ENCODE peak calls at places on chromosomes 11 and 22, in five cellular contexts. Q, I, T, D and P are unnamed samples.
A peak's percentile ranks its signal among the peaks of the same experiment; 100 is the strongest.

GRCh38 chr11:77879218-77879617 is 58.3 kb downstream of the AAMDC start:
- DNase-seq in Q (no peak), I (no peak), T (no peak), D (peak; percentile 32), P (peak; percentile 25)

GRCh38 chr11:133065847-133066485 is 466.3 kb downstream of the OPCML start:
- DNase-seq in Q (no peak), I (no peak), T (no peak), D (peak; percentile 52), P (no peak)

GRCh38 chr11:72413914-72414628 is 20.3 kb downstream of the CLPB start:
- DNase-seq in Q (peak; percentile 71), I (peak; percentile 54), T (peak; percentile 70), D (peak; percentile 76), P (peak; percentile 86)

GRCh38 chr22:49300951-49301397 is 526.7 kb downstream of the BRD1 start:
- DNase-seq in Q (no peak), I (no peak), T (no peak), D (no peak), P (no peak)

GRCh38 chr11:130181295-130182272 is 22.0 kb downstream of the ST14 start:
- DNase-seq in Q (peak; percentile 74), I (no peak), T (no peak), D (peak; percentile 66), P (peak; percentile 91)

GRCh38 chr22:46841528-46841927 is 79.1 kb downstream of the TBC1D22A start:
- DNase-seq in Q (no peak), I (no peak), T (no peak), D (no peak), P (no peak)

GRCh38 chr11:2211113-2211971 is 39.7 kb upstream of the TH start:
- DNase-seq in Q (no peak), I (no peak), T (no peak), D (no peak), P (peak; percentile 91)

GRCh38 chr11:111555255-111555654 is 14.7 kb downstream of the LAYN start:
- DNase-seq in Q (no peak), I (no peak), T (no peak), D (no peak), P (no peak)

GRCh38 chr11:125174686-125175085 is 10.1 kb downstream of the PKNOX2 start:
- DNase-seq in Q (no peak), I (no peak), T (no peak), D (no peak), P (no peak)

GRCh38 chr11:14386895-14387480 is 28.0 kb upstream of the RRAS2 start:
- DNase-seq in Q (no peak), I (no peak), T (no peak), D (peak; percentile 58), P (no peak)

GRCh38 chr22:42878561-42879305 is 21.7 kb upstream of the ARFGAP3 start:
- DNase-seq in Q (no peak), I (no peak), T (no peak), D (no peak), P (no peak)

GRCh38 chr11:114195981-114196731 is 100.0 kb upstream of the NNMT start:
- DNase-seq in Q (no peak), I (no peak), T (peak; percentile 28), D (no peak), P (no peak)

GRCh38 chr11:128294685-128295079 is 292.7 kb downstream of the ETS1 start:
- DNase-seq in Q (no peak), I (no peak), T (no peak), D (peak; percentile 11), P (no peak)

GRCh38 chr11:65444314-65445051 is 21.9 kb downstream of the NEAT1 start:
- DNase-seq in Q (no peak), I (no peak), T (no peak), D (peak; percentile 29), P (no peak)

GRCh38 chr22:49929553-49929979 is 11.1 kb downstream of the CRELD2 start:
- DNase-seq in Q (peak; percentile 87), I (no peak), T (peak; percentile 77), D (peak; percentile 41), P (peak; percentile 22)

GRCh38 chr11:2131371-2132228 is 7.6 kb downstream of the IGF2 start:
- DNase-seq in Q (no peak), I (no peak), T (no peak), D (no peak), P (no peak)

GRCh38 chr11:66274219-66274618 is 3.8 kb upstream of the CNIH2 start:
- DNase-seq in Q (no peak), I (no peak), T (no peak), D (no peak), P (no peak)

GRCh38 chr11:119729581-119730346 is 764 bp upstream of the NECTIN1 start:
- DNase-seq in Q (no peak), I (no peak), T (no peak), D (peak; percentile 76), P (no peak)

GRCh38 chr22:48118654-48119053 is 1356.2 kb downstream of the TBC1D22A start:
- DNase-seq in Q (no peak), I (no peak), T (no peak), D (no peak), P (no peak)

GRCh38 chr22:22432937-22433336 is 75.6 kb downstream of the ZNF280B start:
- DNase-seq in Q (no peak), I (no peak), T (no peak), D (no peak), P (no peak)

GRCh38 chr11:16607675-16608644 is 130.5 kb upstream of the C11orf58 start:
- DNase-seq in Q (no peak), I (peak; percentile 72), T (no peak), D (peak; percentile 88), P (no peak)

GRCh38 chr11:57223601-57224000 is 13.4 kb downstream of the APLNR start:
- DNase-seq in Q (no peak), I (no peak), T (no peak), D (peak; percentile 32), P (no peak)

GRCh38 chr11:44277097-44278090 is 32.5 kb downstream of the ALX4 start:
- DNase-seq in Q (no peak), I (no peak), T (no peak), D (no peak), P (no peak)